ENCODE peak calls at places on chromosome 16, in four cellular contexts. S is A673; V is CD8-positive, alpha-beta memory T cell; K is PC-9. E is an unnamed sample. For H3K27me3, the result is how much of the 10 kb centered on the place peaks cover.

GRCh38 chr16:17440131-17440530 is 30.6 kb downstream of the XYLT1 start:
- DNase-seq in K (no peak), V (no peak), S (no peak), E (no peak)

GRCh38 chr16:68356249-68356918 is 45.6 kb downstream of the PRMT7 start:
- DNase-seq in V (peak), S (no peak), K (no peak), E (no peak)

GRCh38 chr16:11073407-11073806 is 129.0 kb downstream of the CLEC16A start:
- DNase-seq in V (no peak), S (no peak), K (no peak), E (no peak)

GRCh38 chr16:28597692-28598261 is 927 bp upstream of the SULT1A2 start:
- DNase-seq in K (peak), V (no peak), S (peak), E (no peak)

GRCh38 chr16:46871587-46871986 is 12.6 kb upstream of the GPT2 start:
- DNase-seq in V (no peak), S (no peak), K (no peak), E (no peak)

GRCh38 chr16:30896203-30896889 is at the start of gene CTF1:
- DNase-seq in S (peak), V (no peak), K (peak), E (no peak)

GRCh38 chr16:54407596-54407995 is 121.0 kb upstream of the IRX3 start:
- DNase-seq in V (no peak), S (no peak), K (no peak), E (no peak)

GRCh38 chr16:55033225-55034156 is 102.8 kb downstream of the IRX5 start:
- DNase-seq in K (no peak), S (no peak), V (no peak), E (no peak)

GRCh38 chr16:8168016-8168415 is 422.3 kb downstream of the TMEM114 start:
- DNase-seq in V (no peak), S (no peak), K (no peak), E (no peak)

GRCh38 chr16:31700530-31701388 is 172.8 kb upstream of the ZNF267 start:
- DNase-seq in S (peak), V (peak), K (peak), E (peak)

GRCh38 chr16:47056704-47057630 is 83.5 kb upstream of the DNAJA2 start:
- DNase-seq in K (no peak), S (no peak), V (no peak), E (no peak)

GRCh38 chr16:54647731-54648221 is 282.9 kb upstream of the IRX5 start:
- DNase-seq in S (no peak), V (no peak), K (no peak), E (no peak)

GRCh38 chr16:89994389-89994720 is 24.9 kb downstream of the DBNDD1 start:
- DNase-seq in S (no peak), K (no peak), V (no peak), E (no peak)

GRCh38 chr16:76956394-76956793 is 234.6 kb upstream of the MON1B start:
- DNase-seq in V (no peak), S (no peak), K (no peak), E (no peak)

GRCh38 chr16:57665541-57665940 is 2.6 kb upstream of the ADGRG3 start:
- DNase-seq in V (no peak), S (no peak), K (no peak), E (no peak)

GRCh38 chr16:4339909-4340308 is 11.2 kb downstream of the PAM16 start:
- DNase-seq in V (no peak), S (peak), K (no peak), E (no peak)

GRCh38 chr16:11672206-11673090 is 4.2 kb downstream of the SNN start:
- DNase-seq in K (no peak), S (no peak), V (no peak), E (no peak)

GRCh38 chr16:3950343-3951193 is 70.1 kb upstream of the CREBBP start:
- DNase-seq in V (no peak), S (peak), K (peak), E (peak)

GRCh38 chr16:8621572-8622314 is at the start of gene METTL22:
- DNase-seq in V (peak), S (peak), K (peak), E (peak)

GRCh38 chr16:17658881-17659280 is 188.1 kb upstream of the XYLT1 start:
- DNase-seq in V (no peak), S (no peak), K (no peak), E (no peak)

GRCh38 chr16:46649571-46649970 is 28.4 kb upstream of the SHCBP1 start:
- DNase-seq in K (no peak), V (no peak), S (no peak), E (no peak)

GRCh38 chr16:22313141-22313781 is 16.1 kb downstream of the POLR3E start:
- DNase-seq in S (no peak), K (no peak), V (no peak), E (no peak)

GRCh38 chr16:4850211-4850610 is 2.9 kb downstream of the UBN1 start:
- DNase-seq in V (no peak), K (no peak), S (no peak), E (no peak)

GRCh38 chr16:63614421-63614820 is 1507.4 kb downstream of the CDH11 start:
- DNase-seq in S (no peak), V (no peak), K (no peak), E (no peak)

GRCh38 chr16:75065149-75065807 is 51.3 kb downstream of the LDHD start:
- DNase-seq in S (no peak), K (peak), V (peak), E (no peak)

GRCh38 chr16:52705192-52705591 is 158.2 kb upstream of the TOX3 start:
- DNase-seq in K (no peak), S (peak), V (no peak), E (no peak)

GRCh38 chr16:72788269-72788809 is 259.6 kb downstream of the ZFHX3 start:
- DNase-seq in V (no peak), K (no peak), S (no peak), E (no peak)

GRCh38 chr16:50925758-50926357 is 184.0 kb downstream of the CYLD start:
- DNase-seq in S (no peak), V (no peak), K (no peak), E (no peak)

GRCh38 chr16:50928065-50928464 is 186.2 kb downstream of the CYLD start:
- DNase-seq in K (no peak), V (no peak), S (no peak), E (no peak)

GRCh38 chr16:50924759-50925545 is 183.1 kb downstream of the CYLD start:
- DNase-seq in K (no peak), V (no peak), S (no peak), E (no peak)
- H3K27me3 ChIP-seq in K (half or more), V (under half), S (under half), E (under half)

GRCh38 chr16:67166883-67167168 is 2.3 kb downstream of the HSF4 start:
- DNase-seq in V (no peak), S (no peak), K (no peak), E (no peak)
- H3K27me3 ChIP-seq in V (half or more), S (under half), K (under half), E (half or more)

GRCh38 chr16:26447570-26447969 is 619.2 kb upstream of the C16orf82 start:
- DNase-seq in K (no peak), S (no peak), V (no peak), E (no peak)
- H3K27me3 ChIP-seq in K (under half), S (under half), V (under half), E (under half)

DNA sequence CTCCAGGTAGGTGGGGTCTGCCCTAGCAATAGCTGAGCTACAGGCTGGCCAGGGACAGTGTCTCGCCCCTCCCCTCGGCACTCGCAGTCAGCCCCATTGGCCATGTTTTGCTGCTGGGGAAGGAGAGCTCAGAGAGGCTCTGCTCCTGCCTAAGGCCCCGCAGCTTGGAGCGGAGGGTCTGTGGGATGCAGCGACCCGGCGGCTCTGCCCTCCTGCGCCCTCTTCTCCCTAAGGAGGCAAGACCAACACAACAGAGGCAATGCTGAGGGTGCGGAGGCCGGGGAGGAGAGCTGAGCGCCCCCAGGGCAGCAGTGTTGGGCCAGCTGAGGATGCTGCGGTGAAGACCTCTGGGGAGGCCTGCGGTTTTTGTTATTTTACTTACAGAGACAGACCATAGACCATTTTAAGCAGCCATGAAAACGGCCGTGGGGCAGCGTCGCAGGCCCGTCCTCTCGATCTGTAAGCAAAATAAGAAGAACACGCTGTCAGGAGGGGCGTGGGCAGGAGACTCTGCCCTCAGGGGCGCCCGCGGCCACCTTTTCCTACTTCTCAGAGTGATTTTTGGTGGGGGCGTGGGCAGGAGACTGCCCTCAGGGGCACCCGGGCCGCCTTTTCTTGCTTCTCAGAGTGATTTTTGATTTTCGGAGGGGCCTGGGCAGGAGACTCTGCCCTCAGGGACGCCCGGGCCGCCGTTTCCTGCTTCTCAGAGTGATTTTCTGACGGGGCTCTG is 31.4 kb upstream of the PABPN1L start:
- DNase-seq in V (no peak), S (no peak), K (no peak), E (no peak)
- H3K27me3 ChIP-seq in V (under half), S (under half), K (under half), E (under half)

DNA sequence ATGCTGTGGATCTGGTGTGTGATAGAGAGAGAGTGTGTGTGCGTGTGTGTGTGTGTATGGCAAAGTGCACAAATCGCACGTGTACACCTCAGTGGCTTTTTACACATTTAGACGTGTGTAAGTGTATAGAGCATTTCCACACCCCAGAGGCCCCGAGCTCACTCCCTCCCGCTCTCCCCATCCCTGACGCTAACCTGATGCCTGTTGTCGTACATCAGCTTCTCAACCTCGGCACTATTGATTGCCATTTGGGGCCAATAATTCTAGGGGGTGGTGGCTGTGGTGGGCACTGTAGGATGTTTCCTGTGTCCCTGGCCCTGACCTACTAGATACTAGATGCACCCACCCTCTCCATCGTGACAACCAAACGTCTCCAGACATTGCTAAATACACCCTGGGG is 30.4 kb upstream of the CRISPLD2 start:
- DNase-seq in V (no peak), S (no peak), K (no peak), E (no peak)
- H3K27me3 ChIP-seq in V (under half), S (under half), K (under half), E (under half)

DNA sequence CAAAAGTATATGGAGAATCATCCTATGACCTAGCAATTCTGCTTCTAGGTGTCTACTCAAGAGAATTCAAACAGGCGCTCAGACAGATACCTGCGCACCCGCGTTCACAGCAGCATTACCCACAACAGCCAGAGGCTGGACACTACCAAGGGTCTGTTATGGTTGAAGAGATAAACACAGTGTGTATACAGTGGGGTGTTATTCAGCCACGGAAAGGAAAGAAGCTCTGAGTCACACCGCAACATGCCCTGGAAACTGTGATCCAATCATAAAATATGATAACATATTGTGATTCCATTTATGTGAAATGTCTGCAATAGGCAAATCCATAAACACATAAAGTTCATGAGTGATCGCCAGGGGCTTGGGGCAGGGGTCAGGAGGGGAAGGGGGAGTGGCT is 18.0 kb upstream of the JPH3 start:
- DNase-seq in V (no peak), K (no peak), S (no peak), E (no peak)
- H3K27me3 ChIP-seq in V (under half), K (under half), S (under half), E (under half)

GRCh38 chr16:693364-693763 is 3.2 kb upstream of the WDR24 start:
- DNase-seq in V (no peak), K (no peak), S (no peak), E (no peak)

GRCh38 chr16:693766-694165 is 3.6 kb upstream of the WDR24 start:
- DNase-seq in S (peak), K (no peak), V (no peak), E (no peak)

GRCh38 chr16:694863-695354 is 4.7 kb upstream of the WDR24 start:
- DNase-seq in V (no peak), S (no peak), K (no peak), E (no peak)

GRCh38 chr16:694187-694862 is 4.1 kb upstream of the WDR24 start:
- DNase-seq in K (no peak), V (no peak), S (no peak), E (no peak)

DNA sequence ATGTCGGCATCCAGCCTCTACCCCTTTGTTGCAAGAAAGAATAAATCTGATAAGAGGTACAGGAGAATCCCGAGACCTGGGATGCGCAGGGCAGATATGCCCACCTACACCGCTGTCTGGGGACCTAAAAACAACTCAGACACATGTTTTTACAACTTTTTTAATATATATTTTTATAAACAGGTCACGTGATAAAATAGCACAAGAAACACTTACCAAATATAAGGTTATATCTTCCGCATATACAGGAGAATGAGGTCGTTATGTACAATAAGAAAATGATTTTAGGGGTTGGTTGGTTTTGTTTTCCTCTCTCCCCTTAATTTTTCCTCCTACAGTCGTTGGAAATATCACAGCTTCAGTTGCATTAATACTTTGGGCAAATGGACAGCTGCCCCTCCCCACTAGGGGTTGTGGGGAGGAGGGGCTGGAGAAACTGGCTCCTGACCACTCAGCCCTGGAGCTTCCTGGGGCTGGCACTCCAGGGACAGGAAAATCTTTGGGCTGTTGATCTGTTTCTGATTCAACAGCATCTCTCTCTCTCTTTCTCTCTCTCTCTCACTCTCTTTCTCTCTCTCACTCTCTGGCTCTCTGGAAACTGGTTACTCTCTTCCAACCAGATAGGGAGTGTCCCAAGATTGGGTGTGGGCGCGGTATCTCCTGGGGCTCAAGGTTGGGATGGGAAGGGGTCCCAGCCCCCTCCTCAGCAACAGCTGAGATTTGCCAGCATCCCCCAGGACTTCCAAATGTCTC is 2.3 kb upstream of the WDR24 start:
- DNase-seq in S (no peak), K (no peak), V (no peak), E (no peak)
- H3K27me3 ChIP-seq in S (under half), K (under half), V (under half), E (under half)

GRCh38 chr16:66843191-66843590 is 1.0 kb upstream of the CA7 start:
- DNase-seq in K (no peak), S (no peak), V (no peak), E (no peak)
- H3K27me3 ChIP-seq in K (under half), S (under half), V (under half), E (under half)